ENCODE peak calls at places on chromosomes 5 and 9, in eight cellular contexts. I is NCI-H1092 treated with DMSO at 0.1 percent for 48 hours, J is occipital lobe, L is NCI-H2171 treated with DMSO at 0.1 percent for 48 hours, Y is BE2C, K is T-helper 9 cell, U is D721Med, O is aorta. H is an unnamed sample.
A peak's percentile ranks its signal among the peaks of the same experiment; 100 is the strongest.

GRCh38 chr5:14186132-14186830 is 43.1 kb downstream of the TRIO start:
- DNase-seq in I (no peak), J (no peak), L (no peak), Y (no peak), K (no peak), U (no peak), O (no peak), H (no peak)

GRCh38 chr5:5103249-5103648 is 36.9 kb upstream of the ADAMTS16 start:
- DNase-seq in I (no peak), J (no peak), L (no peak), Y (no peak), K (no peak), U (no peak), O (no peak), H (no peak)

GRCh38 chr9:89483592-89484474 is 14.1 kb downstream of the SEMA4D start:
- DNase-seq in I (no peak), J (no peak), L (no peak), Y (no peak), K (peak; percentile 61), U (no peak), O (no peak), H (no peak)

GRCh38 chr9:80995759-80996158 is 693.6 kb downstream of the TLE1 start:
- DNase-seq in I (no peak), J (no peak), L (no peak), Y (no peak), K (no peak), U (no peak), O (no peak), H (no peak)

GRCh38 chr9:86126998-86127972 is 27.9 kb upstream of the GOLM1 start:
- DNase-seq in I (peak; percentile 94), J (peak; percentile 30), L (peak; percentile 21), Y (peak; percentile 76), K (no peak), U (no peak), O (peak; percentile 54), H (peak; percentile 88)

GRCh38 chr9:133973791-133974630 is 18.1 kb downstream of the VAV2 start:
- DNase-seq in I (no peak), J (no peak), L (no peak), Y (no peak), K (no peak), U (no peak), O (peak; percentile 27), H (peak; percentile 53)

GRCh38 chr9:36842560-36843530 is 191.2 kb downstream of the PAX5 start:
- DNase-seq in I (no peak), J (no peak), L (no peak), Y (no peak), K (no peak), U (no peak), O (peak; percentile 28), H (no peak)

GRCh38 chr9:76912631-76913275 is 6.8 kb upstream of the PRUNE2 start:
- DNase-seq in I (no peak), J (no peak), L (peak; percentile 22), Y (peak; percentile 63), K (no peak), U (no peak), O (no peak), H (no peak)

GRCh38 chr9:128162215-128163026 is 2.4 kb downstream of the BBLN start:
- DNase-seq in I (no peak), J (peak; percentile 72), L (no peak), Y (no peak), K (no peak), U (no peak), O (peak; percentile 85), H (no peak)

GRCh38 chr5:108101105-108101504 is 280.8 kb downstream of the FBXL17 start:
- DNase-seq in I (peak; percentile 58), J (peak; percentile 71), L (no peak), Y (no peak), K (no peak), U (no peak), O (no peak), H (no peak)

GRCh38 chr5:149271195-149271716 is 403 bp upstream of the AFAP1L1 start:
- DNase-seq in I (no peak), J (no peak), L (no peak), Y (no peak), K (no peak), U (no peak), O (no peak), H (no peak)

GRCh38 chr5:67528953-67529352 is 332.4 kb upstream of the CD180 start:
- DNase-seq in I (no peak), J (no peak), L (no peak), Y (no peak), K (no peak), U (no peak), O (no peak), H (no peak)

GRCh38 chr5:131242728-131243255 is 21.1 kb upstream of the CDC42SE2 start:
- DNase-seq in I (no peak), J (no peak), L (no peak), Y (no peak), K (no peak), U (no peak), O (no peak), H (no peak)

GRCh38 chr5:132065351-132065937 is 5.0 kb downstream of the IL3 start:
- DNase-seq in I (peak; percentile 0), J (no peak), L (peak; percentile 50), Y (peak; percentile 82), K (peak; percentile 37), U (peak; percentile 51), O (peak; percentile 53), H (peak; percentile 80)

GRCh38 chr9:2159521-2160417 is 144.6 kb downstream of the SMARCA2 start:
- DNase-seq in I (no peak), J (no peak), L (no peak), Y (no peak), K (no peak), U (no peak), O (no peak), H (no peak)

GRCh38 chr9:114319147-114319546 is 3.8 kb upstream of the ORM1 start:
- DNase-seq in I (no peak), J (no peak), L (peak; percentile 23), Y (no peak), K (no peak), U (no peak), O (no peak), H (peak; percentile 30)

GRCh38 chr9:34650816-34651215 is 1.2 kb upstream of the IL11RA start:
- DNase-seq in I (no peak), J (no peak), L (no peak), Y (no peak), K (no peak), U (no peak), O (no peak), H (no peak)

GRCh38 chr5:176727528-176727900 is 80.2 kb downstream of the TSPAN17 start:
- DNase-seq in I (no peak), J (no peak), L (no peak), Y (no peak), K (no peak), U (no peak), O (no peak), H (no peak)

GRCh38 chr5:154829589-154830218 is 20.7 kb downstream of the FAXDC2 start:
- DNase-seq in I (no peak), J (no peak), L (no peak), Y (no peak), K (no peak), U (no peak), O (no peak), H (peak; percentile 71)

GRCh38 chr9:13284011-13284410 is 4.5 kb upstream of the MPDZ start:
- DNase-seq in I (no peak), J (no peak), L (no peak), Y (no peak), K (no peak), U (no peak), O (no peak), H (no peak)

GRCh38 chr9:91677354-91677753 is 253.7 kb upstream of the NFIL3 start:
- DNase-seq in I (no peak), J (no peak), L (no peak), Y (no peak), K (no peak), U (no peak), O (no peak), H (no peak)